ENCODE peak calls at places on chromosomes 6 and 20, in ten cellular contexts. J is hepatocyte; N is tibial nerve; I is CD8-positive, alpha-beta T cell; R is lower lobe of right lung; B is sigmoid colon; U is heart left ventricle; C is A549; T is fibroblast of lung; E is naive thymus-derived CD4-positive, alpha-beta T cell. V is an unnamed sample. For H3K4me1, the result is how much of the 10 kb centered on the place peaks cover.

GRCh38 chr6:125507987-125508655 is 206.4 kb upstream of the HDDC2 start:
- DNase-seq in T (peak), B (no peak), I (no peak), R (no peak), C (no peak), E (no peak), U (peak), J (peak), N (peak), V (no peak)

GRCh38 chr6:133977983-133978895 is 25.2 kb downstream of the TBPL1 start:
- DNase-seq in C (peak), J (peak), B (no peak), E (no peak), N (peak), I (no peak), T (peak), U (no peak), R (no peak), V (no peak)

GRCh38 chr20:51749674-51750036 is 18.5 kb downstream of the ATP9A start:
- DNase-seq in U (no peak), J (no peak), I (no peak), T (peak), R (no peak), E (no peak), N (no peak), B (no peak), C (peak), V (no peak)

GRCh38 chr20:40687384-40688128 is 1.5 kb downstream of the MAFB start:
- DNase-seq in U (peak), B (no peak), E (no peak), I (no peak), T (peak), C (no peak), J (peak), N (peak), R (peak), V (no peak)

GRCh38 chr20:58084566-58084965 is 143.9 kb downstream of the ANKRD60 start:
- DNase-seq in U (no peak), R (no peak), B (no peak), C (no peak), N (no peak), I (no peak), J (no peak), E (no peak), T (no peak), V (no peak)

GRCh38 chr20:381581-382290 is 1.2 kb downstream of the TRIB3 start:
- DNase-seq in J (peak), C (peak), B (peak), R (peak), E (peak), T (peak), N (peak), U (peak), I (peak), V (peak)

GRCh38 chr6:166397849-166398248 is 15.1 kb upstream of the MPC1 start:
- DNase-seq in I (no peak), J (no peak), T (no peak), E (no peak), N (no peak), B (no peak), C (no peak), U (no peak), R (no peak), V (no peak)

GRCh38 chr20:47244451-47244850 is 112.0 kb downstream of the ZMYND8 start:
- DNase-seq in N (no peak), B (no peak), T (no peak), U (no peak), J (no peak), I (no peak), E (no peak), R (no peak), C (no peak), V (no peak)

GRCh38 chr20:32999603-33000250 is 4.5 kb downstream of the SUN5 start:
- DNase-seq in T (no peak), C (no peak), U (no peak), N (no peak), B (no peak), J (no peak), I (no peak), E (no peak), R (no peak), V (no peak)

GRCh38 chr20:24588047-24588635 is 118.7 kb downstream of the SYNDIG1 start:
- DNase-seq in J (no peak), U (no peak), B (no peak), T (no peak), R (no peak), I (no peak), N (no peak), E (no peak), C (no peak), V (no peak)

GRCh38 chr20:4053516-4053919 is 38.2 kb upstream of the RNF24 start:
- DNase-seq in N (no peak), R (no peak), T (no peak), I (no peak), B (peak), U (no peak), E (no peak), C (no peak), J (no peak), V (no peak)

GRCh38 chr6:90184334-90185298 is 112.0 kb downstream of the BACH2 start:
- DNase-seq in C (no peak), J (peak), N (no peak), I (no peak), T (no peak), U (no peak), E (no peak), B (no peak), R (no peak), V (no peak)

GRCh38 chr20:12243327-12243726 is 325.6 kb downstream of the BTBD3 start:
- DNase-seq in I (no peak), N (no peak), J (no peak), B (no peak), E (no peak), U (no peak), T (no peak), C (no peak), R (no peak), V (no peak)

GRCh38 chr20:13220194-13220856 is 749 bp upstream of the ISM1 start:
- DNase-seq in B (peak), C (peak), N (peak), U (no peak), R (peak), T (peak), I (no peak), E (peak), J (peak), V (peak)

GRCh38 chr6:56022678-56023077 is 147.3 kb upstream of the BMP5 start:
- DNase-seq in U (no peak), I (no peak), R (no peak), C (no peak), J (no peak), T (no peak), E (no peak), B (no peak), N (no peak), V (no peak)

GRCh38 chr6:118893095-118893881 is 664 bp upstream of the ASF1A start:
- DNase-seq in B (no peak), T (peak), C (peak), E (peak), U (peak), R (no peak), J (peak), I (peak), N (peak), V (peak)

GRCh38 chr6:118892248-118893094 is 1.5 kb upstream of the ASF1A start:
- DNase-seq in I (no peak), U (no peak), B (no peak), R (no peak), E (no peak), T (no peak), J (no peak), N (no peak), C (no peak), V (no peak)

GRCh38 chr6:118889163-118889562 is 4.8 kb upstream of the ASF1A start:
- DNase-seq in I (no peak), R (no peak), T (no peak), E (no peak), U (no peak), J (no peak), N (no peak), B (no peak), C (no peak), V (no peak)

GRCh38 chr6:118893882-118894424 is at the start of gene ASF1A:
- DNase-seq in J (peak), C (peak), T (peak), E (peak), R (peak), B (peak), U (peak), I (peak), N (peak), V (peak)

GRCh38 chr6:118890997-118891790 is 2.8 kb upstream of the ASF1A start:
- DNase-seq in I (no peak), C (no peak), J (no peak), U (no peak), E (no peak), R (no peak), N (no peak), T (no peak), B (no peak), V (no peak)
- H3K4me3 ChIP-seq in I (peak), C (no peak), J (no peak), U (no peak), E (peak), R (no peak), N (no peak), T (no peak), B (no peak), V (peak)

GRCh38 chr6:27138837-27139752 is 108.4 kb upstream of the PRSS16 start:
- DNase-seq in C (peak), J (peak), T (peak), N (peak), R (peak), U (peak), I (peak), B (peak), E (peak), V (peak)
- H3K4me1 ChIP-seq in C (half or more), J (under half), T (under half), N (under half), R (under half), U (under half), I (under half), B (under half), E (under half), V (half or more)

GRCh38 chr6:27668442-27669275 is 195.8 kb upstream of the ZNF184 start:
- DNase-seq in E (no peak), C (peak), T (peak), I (no peak), J (peak), N (no peak), U (no peak), B (no peak), R (no peak), V (no peak)

GRCh38 chr6:27669278-27669797 is 196.4 kb upstream of the ZNF184 start:
- DNase-seq in T (no peak), I (no peak), N (no peak), E (no peak), R (no peak), B (no peak), U (no peak), C (no peak), J (no peak), V (no peak)

GRCh38 chr6:27669798-27670301 is 196.9 kb upstream of the ZNF184 start:
- DNase-seq in I (no peak), U (no peak), B (no peak), T (no peak), E (no peak), N (no peak), C (peak), R (no peak), J (no peak), V (no peak)

GRCh38 chr6:27667016-27667415 is 194.1 kb upstream of the ZNF184 start:
- DNase-seq in U (no peak), E (no peak), I (no peak), J (no peak), R (no peak), B (no peak), N (no peak), C (no peak), T (no peak), V (no peak)

GRCh38 chr6:27667651-27668441 is 194.9 kb upstream of the ZNF184 start:
- DNase-seq in E (no peak), I (no peak), N (no peak), U (no peak), R (no peak), J (no peak), T (peak), C (peak), B (no peak), V (no peak)
- H3K4me3 ChIP-seq in E (no peak), I (no peak), N (no peak), U (no peak), R (no peak), J (peak), T (peak), C (peak), B (no peak), V (no peak)

DNA sequence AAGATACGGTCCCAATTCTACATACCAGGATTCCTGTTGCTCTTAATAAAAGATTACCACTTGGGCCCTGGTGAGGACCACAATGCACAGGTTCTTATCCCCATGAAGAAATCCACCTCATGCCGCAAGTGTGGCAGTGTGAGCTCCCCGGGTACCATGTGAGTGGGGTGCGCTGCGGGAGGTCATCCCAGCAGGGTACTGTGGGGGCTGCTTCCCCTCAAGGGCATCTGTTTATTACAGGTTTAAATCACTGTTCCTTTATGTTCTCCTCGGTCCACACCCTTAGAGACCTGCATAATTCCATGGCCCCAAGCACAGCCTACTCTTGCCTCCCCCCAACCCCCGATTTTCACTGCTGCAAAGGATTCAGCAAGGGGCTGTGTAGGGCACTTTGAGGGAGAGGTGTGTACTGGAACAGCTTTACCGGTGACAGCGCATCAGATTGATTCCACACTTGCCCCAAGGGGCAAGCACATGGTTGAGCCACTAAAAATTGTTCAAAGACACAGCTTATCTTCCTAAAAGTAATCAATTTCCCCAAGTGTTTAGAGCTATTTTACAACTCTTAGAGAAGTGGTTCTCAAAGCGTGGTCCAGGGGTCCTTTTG is 6.2 kb downstream of the DIDO1 start:
- DNase-seq in I (no peak), U (no peak), T (no peak), C (no peak), N (no peak), E (no peak), J (no peak), B (no peak), R (peak), V (no peak)
- H3K4me1 ChIP-seq in I (half or more), U (half or more), T (under half), C (half or more), N (half or more), E (half or more), J (half or more), B (half or more), R (half or more), V (half or more)

DNA sequence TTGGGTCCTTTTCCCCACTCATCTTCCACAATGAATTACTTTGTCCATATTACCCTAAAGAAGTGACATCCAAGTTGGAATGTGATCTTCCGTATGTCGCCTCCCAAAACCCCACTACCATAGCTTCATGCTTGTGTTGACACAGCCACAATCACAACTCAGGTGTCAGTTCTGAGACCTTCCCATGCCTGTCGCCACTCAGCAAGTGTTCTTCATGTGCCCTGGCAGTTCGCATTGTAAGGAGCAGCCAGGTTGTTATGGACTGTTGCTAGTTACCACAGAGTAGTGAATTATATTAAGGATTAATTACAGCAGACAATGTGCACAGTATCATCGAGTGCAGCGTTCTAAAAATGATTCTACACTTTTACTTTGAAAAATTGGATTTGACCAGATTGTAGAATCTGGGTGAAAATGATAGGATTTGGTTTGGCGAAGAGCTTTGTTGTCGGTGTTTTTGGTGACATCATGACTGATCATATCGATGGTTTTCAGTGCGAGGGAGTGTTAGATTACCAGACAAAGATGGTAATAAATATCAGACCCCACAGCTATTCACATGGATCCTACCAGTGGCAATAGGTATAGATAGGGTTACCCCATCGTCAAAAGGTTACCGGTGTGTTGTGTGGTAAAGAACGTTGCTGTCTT is 1.7 kb downstream of the PCMTD2 start:
- DNase-seq in R (no peak), U (no peak), J (no peak), B (no peak), E (no peak), T (no peak), C (no peak), N (no peak), I (no peak), V (no peak)
- H3K4me3 ChIP-seq in R (peak), U (no peak), J (no peak), B (no peak), E (peak), T (no peak), C (no peak), N (no peak), I (peak), V (no peak)